ENCODE peak calls at places on chromosomes 7 and 10, in seven cellular contexts. C, J, Z, X, Y, N and D are unnamed samples.

GRCh38 chr7:3217166-3217565 is 83.9 kb upstream of the SDK1 start:
- DNase-seq in Z (no peak), C (no peak), X (no peak), J (peak; percentile 28), Y (peak; percentile 63), N (no peak), D (no peak)

GRCh38 chr7:8785081-8785480 is 351.7 kb downstream of the NXPH1 start:
- DNase-seq in J (no peak), X (no peak), C (no peak), Y (no peak), N (no peak), Z (no peak), D (no peak)

GRCh38 chr7:79593819-79594218 is 140.4 kb upstream of the MAGI2 start:
- DNase-seq in Z (no peak), N (no peak), X (no peak), C (no peak), J (no peak), Y (peak; percentile 6), D (no peak)

GRCh38 chr10:45423976-45424499 is 50.0 kb downstream of the ALOX5 start:
- DNase-seq in C (peak; percentile 1), J (no peak), N (no peak), Z (no peak), Y (no peak), X (no peak), D (no peak)

GRCh38 chr7:114864278-114864677 is 57.6 kb upstream of the MDFIC start:
- DNase-seq in C (no peak), Z (no peak), N (no peak), Y (no peak), X (no peak), J (no peak), D (peak; percentile 23)

GRCh38 chr7:1567082-1567771 is 2.6 kb downstream of the PSMG3 start:
- DNase-seq in X (no peak), J (peak; percentile 89), N (no peak), C (no peak), Y (no peak), Z (no peak), D (peak; percentile 90)

GRCh38 chr10:124717911-124718734 is 26.1 kb downstream of the FAM53B start:
- DNase-seq in C (no peak), X (peak; percentile 56), Z (peak; percentile 50), N (peak; percentile 75), J (no peak), Y (no peak), D (no peak)

GRCh38 chr10:71307469-71308085 is 11.5 kb upstream of the SLC29A3 start:
- DNase-seq in Z (no peak), N (no peak), J (no peak), C (no peak), Y (no peak), X (no peak), D (no peak)

GRCh38 chr7:43362652-43363428 is 220.1 kb upstream of the STK17A start:
- DNase-seq in X (no peak), Y (peak; percentile 33), J (peak; percentile 15), Z (no peak), N (no peak), C (no peak), D (peak; percentile 89)

GRCh38 chr7:157794764-157795101 is 457.9 kb downstream of the DNAJB6 start:
- DNase-seq in Y (no peak), C (no peak), Z (no peak), N (no peak), J (no peak), X (no peak), D (no peak)

GRCh38 chr7:25804154-25804553 is 347.8 kb upstream of the NFE2L3 start:
- DNase-seq in X (no peak), Z (no peak), Y (no peak), N (no peak), C (no peak), J (no peak), D (no peak)

GRCh38 chr7:26398436-26399308 is 107.0 kb downstream of the SNX10 start:
- DNase-seq in Y (peak; percentile 37), C (peak; percentile 92), Z (no peak), N (peak; percentile 40), X (peak; percentile 87), J (peak; percentile 13), D (peak; percentile 21)

GRCh38 chr10:80714566-80714965 is 176.9 kb downstream of the SH2D4B start:
- DNase-seq in C (no peak), Z (no peak), Y (no peak), X (no peak), J (no peak), N (no peak), D (no peak)

GRCh38 chr7:26910221-26910620 is 45.8 kb upstream of the SKAP2 start:
- DNase-seq in Y (peak; percentile 32), N (no peak), X (no peak), J (peak; percentile 46), Z (no peak), C (no peak), D (no peak)

GRCh38 chr7:18474944-18475343 is 20.6 kb upstream of the HDAC9 start:
- DNase-seq in N (no peak), C (no peak), Y (no peak), J (no peak), Z (no peak), X (no peak), D (no peak)

GRCh38 chr7:26508481-26508880 is 216.8 kb downstream of the SNX10 start:
- DNase-seq in J (no peak), Z (no peak), X (no peak), Y (no peak), C (no peak), N (no peak), D (no peak)

GRCh38 chr7:128201067-128201689 is 39.9 kb upstream of the LEP start:
- DNase-seq in Y (no peak), Z (no peak), N (no peak), J (no peak), X (no peak), C (peak; percentile 91), D (no peak)

GRCh38 chr7:106947244-106947728 is 82.2 kb downstream of the PIK3CG start:
- DNase-seq in Y (peak; percentile 78), Z (no peak), X (peak; percentile 65), N (peak; percentile 53), C (peak; percentile 83), J (peak; percentile 75), D (peak; percentile 79)

GRCh38 chr7:20561908-20562307 is 53.6 kb upstream of the ABCB5 start:
- DNase-seq in C (no peak), X (no peak), Z (no peak), Y (peak; percentile 6), N (no peak), J (peak; percentile 61), D (peak; percentile 22)

GRCh38 chr7:38600746-38601145 is 30.4 kb downstream of the AMPH start:
- DNase-seq in Y (no peak), N (no peak), J (no peak), C (no peak), X (no peak), Z (no peak), D (no peak)